ENCODE peak calls at places on chromosomes 5 and 9, in five cellular contexts. One of them, this sample, is unnamed.

GRCh38 chr9:81266674-81267073 is 422.7 kb downstream of the TLE1 start:
- DNase-seq in cardiac muscle cell: peak; percentile 34
- DNase-seq in NCI-H82: no peak
- DNase-seq in body of pancreas: no peak
- DNase-seq in RWPE1: peak; percentile 83
- DNase-seq in this sample: no peak

GRCh38 chr9:35335164-35335563 is 154.7 kb upstream of the RUSC2 start:
- DNase-seq in cardiac muscle cell: peak; percentile 45
- DNase-seq in body of pancreas: no peak
- DNase-seq in RWPE1: no peak
- DNase-seq in NCI-H82: no peak
- DNase-seq in this sample: no peak

GRCh38 chr5:149432377-149432776 is 53.3 kb upstream of the IL17B start:
- DNase-seq in RWPE1: no peak
- DNase-seq in body of pancreas: no peak
- DNase-seq in cardiac muscle cell: no peak
- DNase-seq in NCI-H82: no peak
- DNase-seq in this sample: no peak

GRCh38 chr9:91500509-91501011 is 76.9 kb upstream of the NFIL3 start:
- DNase-seq in body of pancreas: no peak
- DNase-seq in NCI-H82: no peak
- DNase-seq in cardiac muscle cell: peak; percentile 85
- DNase-seq in RWPE1: peak; percentile 75
- DNase-seq in this sample: peak; percentile 49

GRCh38 chr5:175659546-175660248 is 1.8 kb downstream of the HRH2 start:
- DNase-seq in body of pancreas: no peak
- DNase-seq in RWPE1: no peak
- DNase-seq in cardiac muscle cell: no peak
- DNase-seq in NCI-H82: peak; percentile 84
- DNase-seq in this sample: no peak

GRCh38 chr5:31196309-31196708 is 2.8 kb downstream of the CDH6 start:
- DNase-seq in cardiac muscle cell: peak; percentile 27
- DNase-seq in NCI-H82: peak; percentile 13
- DNase-seq in RWPE1: no peak
- DNase-seq in body of pancreas: no peak
- DNase-seq in this sample: no peak

GRCh38 chr9:86614871-86615849 is 260.9 kb upstream of the TUT7 start:
- DNase-seq in NCI-H82: peak; percentile 1
- DNase-seq in body of pancreas: peak; percentile 33
- DNase-seq in RWPE1: no peak
- DNase-seq in cardiac muscle cell: peak; percentile 72
- DNase-seq in this sample: peak; percentile 52

GRCh38 chr5:159444441-159445082 is 114.3 kb upstream of the IL12B start:
- DNase-seq in cardiac muscle cell: peak; percentile 76
- DNase-seq in body of pancreas: no peak
- DNase-seq in NCI-H82: peak; percentile 74
- DNase-seq in RWPE1: peak; percentile 81
- DNase-seq in this sample: peak; percentile 25

GRCh38 chr9:114487607-114488300 is 17.5 kb downstream of the WHRN start:
- DNase-seq in cardiac muscle cell: peak; percentile 77
- DNase-seq in body of pancreas: peak; percentile 78
- DNase-seq in NCI-H82: peak; percentile 89
- DNase-seq in RWPE1: peak; percentile 80
- DNase-seq in this sample: peak; percentile 84

GRCh38 chr9:35406183-35406959 is 83.5 kb upstream of the RUSC2 start:
- DNase-seq in NCI-H82: no peak
- DNase-seq in body of pancreas: peak; percentile 83
- DNase-seq in RWPE1: peak; percentile 36
- DNase-seq in cardiac muscle cell: peak; percentile 48
- DNase-seq in this sample: no peak

GRCh38 chr5:56361398-56361797 is 128.3 kb upstream of the ANKRD55 start:
- DNase-seq in RWPE1: no peak
- DNase-seq in cardiac muscle cell: no peak
- DNase-seq in NCI-H82: no peak
- DNase-seq in body of pancreas: no peak
- DNase-seq in this sample: no peak

GRCh38 chr5:141149812-141150211 is at the start of gene PCDHB6:
- DNase-seq in RWPE1: peak; percentile 26
- DNase-seq in body of pancreas: no peak
- DNase-seq in NCI-H82: peak; percentile 19
- DNase-seq in cardiac muscle cell: peak; percentile 2
- DNase-seq in this sample: peak; percentile 51

GRCh38 chr9:134214766-134215394 is 50.5 kb upstream of the RNU6ATAC start:
- DNase-seq in cardiac muscle cell: no peak
- DNase-seq in body of pancreas: peak; percentile 31
- DNase-seq in NCI-H82: no peak
- DNase-seq in RWPE1: no peak
- DNase-seq in this sample: no peak

GRCh38 chr5:59615272-59615671 is 278.3 kb downstream of the PDE4D start:
- DNase-seq in cardiac muscle cell: peak; percentile 66
- DNase-seq in body of pancreas: no peak
- DNase-seq in NCI-H82: no peak
- DNase-seq in RWPE1: peak; percentile 60
- DNase-seq in this sample: no peak

GRCh38 chr5:150623152-150623877 is 17.1 kb upstream of the SYNPO start:
- DNase-seq in body of pancreas: no peak
- DNase-seq in cardiac muscle cell: no peak
- DNase-seq in NCI-H82: no peak
- DNase-seq in RWPE1: no peak
- DNase-seq in this sample: no peak

GRCh38 chr5:108637110-108637509 is 110.6 kb upstream of the FER start:
- DNase-seq in cardiac muscle cell: peak; percentile 78
- DNase-seq in NCI-H82: no peak
- DNase-seq in RWPE1: peak; percentile 38
- DNase-seq in body of pancreas: no peak
- DNase-seq in this sample: no peak

This sample was measured in COLO829.